ENCODE peak calls at places on chromosomes 3 and 15, in five cellular contexts. X is IMR-90; I is activated T-helper 1 cell treated with anti-CD3 and anti-CD28 coated beads, Interleukin-12 subunit alpha, Interleukin-12 subunit beta, Interleukin-2, Interleukin-4 antibody, amounts not matched to agents 30 ng/mL and 10 ng/mL and 1 ng/mL, durations not matched to agents 14 hours and 24 hours and 36 hours; R is GM06990; G is SK-MEL-5. E is an unnamed sample.

GRCh38 chr3:52257911-52258310 is 12.4 kb downstream of the PPM1M start:
- DNase-seq in X (no peak), R (no peak), I (no peak), G (no peak), E (no peak)

GRCh38 chr3:40137586-40138295 is 171.8 kb upstream of the EIF1B start:
- DNase-seq in R (no peak), G (no peak), I (no peak), X (no peak), E (no peak)

GRCh38 chr15:34583399-34584320 is at the start of gene GOLGA8B:
- DNase-seq in I (peak), X (peak), G (peak), R (peak), E (peak)

GRCh38 chr15:60428935-60429334 is 31.1 kb upstream of the ANXA2 start:
- DNase-seq in I (no peak), X (no peak), G (no peak), R (no peak), E (no peak)

GRCh38 chr15:69802432-69802831 is 295.3 kb downstream of the TLE3 start:
- DNase-seq in G (no peak), X (no peak), R (no peak), I (no peak), E (no peak)

GRCh38 chr3:11238057-11238456 is 34.1 kb upstream of the ATG7 start:
- DNase-seq in R (peak), I (no peak), G (no peak), X (peak), E (no peak)

GRCh38 chr3:53175613-53176537 is 14.9 kb downstream of the PRKCD start:
- DNase-seq in X (peak), G (no peak), I (no peak), R (no peak), E (no peak)

GRCh38 chr15:53130943-53131342 is 340.8 kb upstream of the ONECUT1 start:
- DNase-seq in I (no peak), R (no peak), X (no peak), G (no peak), E (no peak)

GRCh38 chr3:59436164-59436958 is 386.5 kb upstream of the CFAP20DC start:
- DNase-seq in X (no peak), R (no peak), I (no peak), G (no peak), E (no peak)

GRCh38 chr3:39106281-39107055 is 959 bp downstream of the GORASP1 start:
- DNase-seq in G (peak), X (peak), R (no peak), I (no peak), E (no peak)

GRCh38 chr3:42035816-42036482 is 55.2 kb upstream of the TRAK1 start:
- DNase-seq in X (no peak), R (no peak), I (no peak), G (no peak), E (no peak)

GRCh38 chr15:73982251-73982962 is 9.7 kb downstream of the STOML1 start:
- DNase-seq in G (no peak), R (no peak), X (peak), I (no peak), E (no peak)

GRCh38 chr3:123608263-123608937 is 23.5 kb upstream of the HACD2 start:
- DNase-seq in X (no peak), I (no peak), G (no peak), R (no peak), E (no peak)

GRCh38 chr3:186354100-186354499 is 7.9 kb downstream of the DGKG start:
- DNase-seq in G (no peak), I (no peak), R (no peak), X (no peak), E (no peak)

GRCh38 chr3:187987919-187988318 is 166.0 kb upstream of the LPP start:
- DNase-seq in R (no peak), X (no peak), G (no peak), I (peak), E (no peak)

GRCh38 chr3:118347781-118348557 is 686.7 kb downstream of the IGSF11 start:
- DNase-seq in I (no peak), R (no peak), G (no peak), X (no peak), E (no peak)

GRCh38 chr3:159987291-159987711 is 1.3 kb upstream of the IL12A start:
- DNase-seq in I (no peak), X (peak), G (no peak), R (no peak), E (no peak)

GRCh38 chr3:99731499-99731898 is 86.2 kb upstream of the CMSS1 start:
- DNase-seq in X (no peak), G (no peak), R (no peak), I (no peak), E (no peak)

GRCh38 chr15:55168350-55168974 is 28.3 kb downstream of the RSL24D1 start:
- DNase-seq in R (peak), G (peak), X (peak), I (peak), E (peak)

GRCh38 chr3:44136421-44136820 is 105.3 kb upstream of the TOPAZ1 start:
- DNase-seq in I (no peak), R (no peak), X (no peak), G (no peak), E (no peak)

GRCh38 chr3:30658328-30659052 is 52.1 kb downstream of the TGFBR2 start:
- DNase-seq in R (peak), I (no peak), G (no peak), X (peak), E (no peak)

GRCh38 chr15:96160269-96160668 is 170.2 kb upstream of the NR2F2 start:
- DNase-seq in R (no peak), I (no peak), X (peak), G (no peak), E (no peak)

E was measured in occipital lobe.